ENCODE peak calls at places on chromosome 15, in four cellular contexts. S is AG20443, P is LoVo, R is HL-60. U is an unnamed sample.

GRCh38 chr15:59918994-59919951 is 84.8 kb upstream of the FOXB1 start:
- DNase-seq in S (peak), P (no peak), R (no peak), U (peak)

GRCh38 chr15:85380860-85381535 is 595 bp downstream of the AKAP13 start:
- DNase-seq in S (peak), P (peak), R (no peak), U (peak)

GRCh38 chr15:31274496-31275330 is 51.9 kb upstream of the KLF13 start:
- DNase-seq in S (peak), P (no peak), R (no peak), U (no peak)

GRCh38 chr15:70794596-70795310 is 31.4 kb upstream of the UACA start:
- DNase-seq in S (no peak), P (no peak), R (no peak), U (no peak)

GRCh38 chr15:75620776-75621536 is 4.6 kb downstream of the SNUPN start:
- DNase-seq in S (peak), P (no peak), R (no peak), U (no peak)

GRCh38 chr15:72285402-72285801 is 13.0 kb upstream of the PARP6 start:
- DNase-seq in S (no peak), P (no peak), R (no peak), U (no peak)

GRCh38 chr15:64096486-64097431 is 977 bp downstream of the SNX1 start:
- DNase-seq in S (peak), P (peak), R (no peak), U (peak)

GRCh38 chr15:39584662-39585393 is 3.9 kb downstream of the THBS1 start:
- DNase-seq in S (no peak), P (no peak), R (no peak), U (no peak)

GRCh38 chr15:95169701-95170459 is 938.5 kb downstream of the MCTP2 start:
- DNase-seq in S (peak), P (no peak), R (no peak), U (no peak)

GRCh38 chr15:64356443-64357040 is 569 bp upstream of the CSNK1G1 start:
- DNase-seq in S (peak), P (no peak), R (no peak), U (peak)

GRCh38 chr15:81336568-81336967 is 12.6 kb upstream of the STARD5 start:
- DNase-seq in S (no peak), P (no peak), R (no peak), U (no peak)

GRCh38 chr15:61530769-61531168 is 301.7 kb upstream of the RORA start:
- DNase-seq in S (no peak), P (no peak), R (no peak), U (peak)

GRCh38 chr15:74062236-74062635 is 20.1 kb downstream of the GOLGA6A start:
- DNase-seq in S (no peak), P (no peak), R (no peak), U (no peak)

GRCh38 chr15:99105516-99106341 is 849 bp downstream of the SYNM start:
- DNase-seq in S (peak), P (no peak), R (peak), U (no peak)

GRCh38 chr15:26179906-26180305 is 316.8 kb upstream of the ATP10A start:
- DNase-seq in S (no peak), P (no peak), R (no peak), U (peak)

GRCh38 chr15:66151809-66152208 is 101.7 kb downstream of the MEGF11 start:
- DNase-seq in S (no peak), P (no peak), R (no peak), U (no peak)

GRCh38 chr15:77696871-77697270 is 64.2 kb upstream of the LINGO1 start:
- DNase-seq in S (no peak), P (no peak), R (no peak), U (no peak)

U was measured in RKO.